ENCODE peak calls at places on chromosome 9, in nine cellular contexts. P, N, A, K, H, Z, T, M and G are unnamed samples.

GRCh38 chr9:1939926-1940368 is 75.2 kb upstream of the SMARCA2 start:
- DNase-seq in H (peak), P (no peak), Z (peak), T (no peak), M (peak), A (peak), K (no peak), N (peak), G (peak)

GRCh38 chr9:34123682-34124081 is 2.8 kb downstream of the DCAF12 start:
- DNase-seq in T (no peak), K (no peak), P (no peak), M (no peak), A (no peak), N (no peak), Z (no peak), H (no peak), G (peak)

GRCh38 chr9:108650826-108651225 is 205.0 kb downstream of the ACTL7B start:
- DNase-seq in Z (no peak), A (no peak), T (no peak), M (no peak), N (no peak), K (no peak), P (no peak), H (no peak), G (no peak)

GRCh38 chr9:3962467-3962866 is 337.4 kb downstream of the GLIS3 start:
- DNase-seq in N (no peak), T (no peak), A (no peak), P (no peak), H (peak), M (no peak), Z (peak), K (no peak), G (no peak)

GRCh38 chr9:34989946-34990635 is 546 bp downstream of the DNAJB5 start:
- DNase-seq in K (no peak), M (peak), P (peak), N (no peak), Z (peak), T (peak), A (peak), H (peak), G (peak)

GRCh38 chr9:108209132-108209700 is 646.6 kb downstream of the ACTL7B start:
- DNase-seq in K (no peak), N (no peak), M (no peak), T (no peak), Z (no peak), H (no peak), P (no peak), A (no peak), G (no peak)

GRCh38 chr9:126915281-126915816 is 767 bp downstream of the RALGPS1 start:
- DNase-seq in T (peak), M (peak), Z (peak), K (no peak), N (no peak), A (no peak), H (peak), P (no peak), G (peak)

GRCh38 chr9:105089874-105090273 is 154.6 kb upstream of the SLC44A1 start:
- DNase-seq in Z (no peak), H (no peak), A (no peak), N (no peak), T (no peak), P (no peak), M (no peak), K (no peak), G (no peak)

GRCh38 chr9:86749530-86750275 is 197.6 kb downstream of the GAS1 start:
- DNase-seq in N (no peak), P (no peak), Z (no peak), H (no peak), T (no peak), K (no peak), M (no peak), A (no peak), G (no peak)

GRCh38 chr9:108859459-108860114 is 2.5 kb upstream of the ACTL7A start:
- DNase-seq in T (no peak), N (no peak), H (no peak), K (no peak), P (no peak), Z (no peak), M (no peak), A (no peak), G (no peak)

GRCh38 chr9:91954841-91955471 is 4.9 kb upstream of the ROR2 start:
- DNase-seq in T (no peak), P (peak), N (no peak), Z (no peak), M (peak), A (peak), K (peak), H (peak), G (no peak)

GRCh38 chr9:37466037-37466709 is 923 bp upstream of the ZBTB5 start:
- DNase-seq in N (peak), H (no peak), T (peak), M (peak), K (peak), Z (peak), A (peak), P (no peak), G (no peak)

GRCh38 chr9:84271004-84271886 is 69.3 kb downstream of the SLC28A3 start:
- DNase-seq in H (no peak), Z (no peak), K (no peak), T (peak), N (peak), A (peak), M (peak), P (no peak), G (no peak)

GRCh38 chr9:87816041-87816440 is 66.6 kb upstream of the SPATA31E1 start:
- DNase-seq in H (no peak), P (no peak), T (no peak), A (no peak), Z (no peak), K (no peak), N (no peak), M (no peak), G (no peak)

GRCh38 chr9:125568616-125569015 is 138.4 kb downstream of the MAPKAP1 start:
- DNase-seq in K (no peak), M (no peak), T (no peak), Z (no peak), P (no peak), A (no peak), H (no peak), N (no peak), G (no peak)

GRCh38 chr9:128493424-128493823 is 11.1 kb upstream of the GLE1 start:
- DNase-seq in A (no peak), P (no peak), M (no peak), H (no peak), Z (no peak), K (no peak), N (no peak), T (no peak), G (no peak)

GRCh38 chr9:37635808-37636207 is 14.9 kb upstream of the FRMPD1 start:
- DNase-seq in M (no peak), P (no peak), T (no peak), N (no peak), Z (no peak), H (no peak), K (no peak), A (no peak), G (no peak)

GRCh38 chr9:108017671-108018070 is 528.1 kb upstream of the KLF4 start:
- DNase-seq in M (no peak), A (no peak), Z (no peak), P (no peak), T (no peak), H (no peak), K (no peak), N (no peak), G (no peak)

GRCh38 chr9:110911659-110912473 is 126.4 kb downstream of the LPAR1 start:
- DNase-seq in T (no peak), M (no peak), N (no peak), H (peak), K (no peak), Z (no peak), P (no peak), A (no peak), G (no peak)

GRCh38 chr9:108194154-108194553 is 661.6 kb downstream of the ACTL7B start:
- DNase-seq in N (no peak), T (no peak), P (no peak), Z (no peak), K (no peak), A (no peak), M (no peak), H (no peak), G (no peak)

GRCh38 chr9:109815366-109815947 is 35.5 kb downstream of the PALM2AKAP2 start:
- DNase-seq in P (peak), T (no peak), K (no peak), A (no peak), H (peak), Z (no peak), M (no peak), N (no peak), G (no peak)

GRCh38 chr9:130933114-130934046 is 5.7 kb downstream of the FIBCD1 start:
- DNase-seq in K (peak), P (no peak), Z (no peak), N (no peak), H (peak), M (no peak), A (no peak), T (no peak), G (no peak)

GRCh38 chr9:31669311-31669710 is 715.1 kb upstream of the ACO1 start:
- DNase-seq in P (no peak), N (no peak), H (no peak), Z (no peak), A (no peak), M (no peak), T (no peak), K (no peak), G (no peak)

GRCh38 chr9:20618361-20618799 is 3.9 kb downstream of the MLLT3 start:
- DNase-seq in H (peak), P (no peak), K (no peak), M (no peak), T (no peak), A (no peak), N (no peak), Z (peak), G (no peak)

GRCh38 chr9:16514131-16514530 is 356.3 kb downstream of the BNC2 start:
- DNase-seq in P (no peak), A (no peak), N (no peak), K (no peak), T (no peak), H (no peak), Z (no peak), M (peak), G (no peak)

GRCh38 chr9:6845881-6846280 is 88.1 kb downstream of the KDM4C start:
- DNase-seq in H (no peak), A (peak), N (no peak), Z (no peak), M (peak), P (no peak), T (no peak), K (no peak), G (no peak)

GRCh38 chr9:89178162-89179120 is at the start of gene SHC3:
- DNase-seq in K (no peak), A (peak), M (peak), N (no peak), H (no peak), P (no peak), T (no peak), Z (no peak), G (no peak)

GRCh38 chr9:79559501-79560181 is 12.1 kb upstream of the TLE4 start:
- DNase-seq in T (no peak), P (no peak), Z (no peak), N (no peak), A (no peak), H (no peak), M (no peak), K (no peak), G (no peak)

GRCh38 chr9:105118646-105119045 is 125.8 kb upstream of the SLC44A1 start:
- DNase-seq in H (no peak), A (no peak), K (no peak), N (no peak), T (no peak), M (no peak), P (no peak), Z (no peak), G (no peak)

GRCh38 chr9:124248066-124248465 is 9.7 kb upstream of the NEK6 start:
- DNase-seq in N (no peak), T (no peak), H (no peak), M (no peak), Z (no peak), K (no peak), A (no peak), P (no peak), G (no peak)

GRCh38 chr9:134992755-134993124 is 75.0 kb upstream of the FCN1 start:
- DNase-seq in K (no peak), A (no peak), Z (no peak), T (no peak), N (no peak), M (no peak), H (no peak), P (no peak), G (no peak)

GRCh38 chr9:37309136-37309535 is 113.4 kb upstream of the GRHPR start:
- DNase-seq in Z (no peak), K (no peak), T (no peak), M (peak), H (peak), A (no peak), N (no peak), P (no peak), G (no peak)

GRCh38 chr9:134168731-134169130 is 4.4 kb upstream of the RNU6ATAC start:
- DNase-seq in Z (no peak), P (no peak), N (no peak), M (no peak), H (no peak), A (no peak), T (no peak), K (peak), G (no peak)